ENCODE peak calls at places on chromosome 9, in ten cellular contexts. G, O, M, D, Z, A, E, Y, C and B are unnamed samples.

GRCh38 chr9:114849450-114849849 is 43.6 kb upstream of the TNFSF15 start:
- DNase-seq in C (no peak), E (no peak), D (no peak), G (no peak), Z (no peak), A (no peak), O (no peak), M (no peak), Y (no peak), B (no peak)

GRCh38 chr9:91678807-91679206 is 255.2 kb upstream of the NFIL3 start:
- DNase-seq in Z (no peak), G (no peak), D (no peak), C (no peak), A (no peak), O (no peak), M (no peak), E (no peak), Y (no peak), B (no peak)

GRCh38 chr9:111356567-111357244 is 26.7 kb upstream of the OR2K2 start:
- DNase-seq in C (peak; percentile 90), G (no peak), Z (no peak), M (no peak), E (peak; percentile 6), A (no peak), D (peak; percentile 72), Y (no peak), O (no peak), B (no peak)

GRCh38 chr9:86637515-86637914 is 283.3 kb upstream of the TUT7 start:
- DNase-seq in O (no peak), C (peak; percentile 81), Z (no peak), A (no peak), Y (no peak), M (no peak), D (peak; percentile 8), E (no peak), G (no peak), B (no peak)

GRCh38 chr9:5631021-5631420 is 2.1 kb downstream of the RIC1 start:
- DNase-seq in D (no peak), C (peak; percentile 42), A (no peak), Y (no peak), O (no peak), G (no peak), E (no peak), M (no peak), Z (no peak), B (no peak)

GRCh38 chr9:86809968-86810367 is 137.3 kb downstream of the GAS1 start:
- DNase-seq in A (no peak), M (no peak), C (no peak), Z (no peak), E (no peak), G (no peak), O (no peak), Y (no peak), D (no peak), B (no peak)

GRCh38 chr9:126248680-126249079 is 77.9 kb upstream of the MVB12B start:
- DNase-seq in E (no peak), D (peak; percentile 88), O (no peak), C (peak; percentile 89), G (no peak), Z (no peak), A (no peak), Y (no peak), M (no peak), B (no peak)

GRCh38 chr9:28301281-28301680 is 728.0 kb upstream of the C9orf72 start:
- DNase-seq in O (no peak), Y (no peak), E (no peak), A (no peak), G (no peak), D (no peak), Z (no peak), M (no peak), C (no peak), B (no peak)

GRCh38 chr9:133826289-133827085 is 88.3 kb upstream of the SARDH start:
- DNase-seq in Z (no peak), C (no peak), Y (no peak), G (no peak), O (no peak), D (no peak), A (no peak), E (no peak), M (no peak), B (no peak)

GRCh38 chr9:99555792-99556191 is 265.9 kb upstream of the NR4A3 start:
- DNase-seq in O (no peak), D (no peak), G (no peak), C (no peak), Y (no peak), A (no peak), E (no peak), M (no peak), Z (no peak), B (no peak)

GRCh38 chr9:14942037-14942436 is 31.8 kb upstream of the FREM1 start:
- DNase-seq in G (no peak), E (no peak), O (no peak), M (no peak), A (no peak), C (no peak), Y (no peak), D (no peak), Z (no peak), B (no peak)

GRCh38 chr9:115456515-115456914 is 338.6 kb upstream of the TNC start:
- DNase-seq in D (no peak), A (no peak), G (no peak), C (peak; percentile 3), M (no peak), E (no peak), O (no peak), Z (no peak), Y (no peak), B (no peak)

GRCh38 chr9:133992780-133993634 is 883 bp upstream of the VAV2 start:
- DNase-seq in D (peak; percentile 89), Z (peak; percentile 54), E (peak; percentile 90), O (peak; percentile 96), Y (peak; percentile 57), A (no peak), C (peak; percentile 87), M (peak; percentile 70), G (peak; percentile 77), B (peak; percentile 81)

GRCh38 chr9:70228098-70228497 is 30.7 kb upstream of the SMC5 start:
- DNase-seq in A (no peak), O (no peak), E (no peak), M (no peak), D (no peak), Z (no peak), Y (no peak), G (no peak), C (no peak), B (no peak)

GRCh38 chr9:126587187-126588185 is 26.2 kb upstream of the LMX1B start:
- DNase-seq in Y (no peak), D (no peak), A (peak; percentile 33), E (no peak), C (peak; percentile 37), G (no peak), O (no peak), Z (no peak), M (no peak), B (no peak)

GRCh38 chr9:4973246-4973645 is 11.8 kb upstream of the JAK2 start:
- DNase-seq in Y (no peak), G (no peak), O (no peak), M (no peak), Z (no peak), D (peak; percentile 39), A (no peak), E (no peak), C (no peak), B (no peak)